ENCODE peak calls at places on chromosomes 2 and 18, in six cellular contexts. S is tibial nerve; E is heart left ventricle; M is left ventricle myocardium inferior; F is effector memory CD4-positive, alpha-beta T cell; I is endodermal cell. U is an unnamed sample.

GRCh38 chr2:203740741-203741363 is 34.4 kb downstream of the CD28 start:
- DNase-seq in E (no peak), S (no peak), I (no peak), F (no peak), M (no peak), U (peak; percentile 88)

GRCh38 chr2:104690255-104690999 is 163.5 kb upstream of the POU3F3 start:
- DNase-seq in S (no peak), F (no peak), I (no peak), E (no peak), M (no peak), U (no peak)

GRCh38 chr2:150487537-150488429 is at the start of gene RND3:
- DNase-seq in S (peak; percentile 98), F (no peak), M (peak; percentile 95), E (peak; percentile 96), I (peak; percentile 98), U (no peak)

GRCh38 chr2:100018794-100019193 is 123.6 kb downstream of the AFF3 start:
- DNase-seq in E (no peak), I (no peak), M (no peak), S (no peak), F (no peak), U (no peak)

GRCh38 chr2:179524940-179525339 is 260.3 kb upstream of the SESTD1 start:
- DNase-seq in E (no peak), M (no peak), S (no peak), I (no peak), F (no peak), U (no peak)

GRCh38 chr2:110679337-110679707 is 1.5 kb upstream of the BUB1 start:
- DNase-seq in S (peak; percentile 29), E (no peak), I (no peak), M (no peak), F (no peak), U (no peak)

GRCh38 chr2:19574788-19575260 is 216.4 kb upstream of the OSR1 start:
- DNase-seq in M (peak; percentile 57), F (no peak), E (peak; percentile 46), S (peak; percentile 67), I (no peak), U (no peak)

GRCh38 chr2:230054079-230054478 is 14.6 kb downstream of the SLC16A14 start:
- DNase-seq in M (no peak), I (no peak), F (no peak), S (no peak), E (no peak), U (no peak)

GRCh38 chr18:35387367-35387685 is 10.2 kb upstream of the ZNF396 start:
- DNase-seq in I (no peak), E (no peak), S (no peak), F (no peak), M (no peak), U (no peak)

GRCh38 chr2:237879058-237879430 is 19.6 kb downstream of the RAMP1 start:
- DNase-seq in I (peak; percentile 16), E (no peak), S (no peak), M (no peak), F (no peak), U (no peak)

GRCh38 chr2:152525277-152525838 is 190.4 kb downstream of the FMNL2 start:
- DNase-seq in M (no peak), E (peak; percentile 26), S (no peak), I (no peak), F (no peak), U (no peak)

GRCh38 chr2:190320696-190321095 is 1.1 kb upstream of the HIBCH start:
- DNase-seq in E (no peak), S (no peak), I (no peak), F (no peak), M (no peak), U (no peak)

GRCh38 chr2:39723946-39724827 is 54.9 kb downstream of the THUMPD2 start:
- DNase-seq in F (no peak), M (no peak), S (no peak), I (no peak), E (no peak), U (no peak)

GRCh38 chr2:230944804-230945372 is 19.8 kb upstream of the GPR55 start:
- DNase-seq in F (no peak), E (no peak), S (no peak), I (peak; percentile 64), M (no peak), U (no peak)

DNA sequence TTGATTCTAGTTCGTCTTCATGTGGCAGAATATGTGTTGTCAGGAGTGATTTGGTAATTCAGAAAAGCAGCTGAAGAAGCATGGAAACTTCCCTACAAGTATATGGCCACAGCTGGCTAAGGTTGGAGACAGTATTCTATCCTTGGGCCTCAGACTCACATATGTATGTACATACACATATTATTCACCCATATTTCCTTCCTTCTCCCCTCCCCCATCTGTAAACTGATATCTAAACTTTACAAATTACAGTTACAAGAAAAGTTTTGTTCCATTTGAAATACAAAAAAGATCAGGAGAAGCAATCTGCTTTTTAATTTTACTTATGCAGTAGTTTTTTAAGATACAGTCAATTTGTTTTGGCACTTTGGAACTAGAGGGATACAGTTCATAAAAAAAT is 3.1 kb downstream of the SP3 start:
- DNase-seq in M (no peak), E (no peak), F (no peak), I (no peak), S (no peak), U (no peak)
- H3K4me1 ChIP-seq in M (peaks cover 85% of the 10 kb centered on the region), E (peaks cover 12% of the 10 kb centered on the region), F (peaks cover 16% of the 10 kb centered on the region), I (peaks cover 5% of the 10 kb centered on the region), S (peaks cover 41% of the 10 kb centered on the region), U (peaks cover 41% of the 10 kb centered on the region)

GRCh38 chr2:98696167-98696566 is 34.8 kb downstream of the MGAT4A start:
- DNase-seq in E (no peak), I (no peak), F (no peak), M (no peak), S (no peak), U (no peak)
- H3K27ac ChIP-seq in E (no peak overlapping the region), I (no peak overlapping the region), F (no peak overlapping the region), M (no peak overlapping the region), S (no peak overlapping the region), U (no peak overlapping the region)

GRCh38 chr2:96148410-96149217 is 3.4 kb upstream of the DUSP2 start:
- DNase-seq in E (peak; percentile 72), F (peak; percentile 97), S (peak; percentile 44), I (peak; percentile 95), M (peak; percentile 40), U (peak; percentile 98)
- H3K4me1 ChIP-seq in E (peaks cover 18% of the 10 kb centered on the region), F (peaks cover 52% of the 10 kb centered on the region), S (peaks cover 3% of the 10 kb centered on the region), I (no peaks in the 10 kb centered on the region), M (peaks cover 46% of the 10 kb centered on the region), U (peaks cover 44% of the 10 kb centered on the region)

GRCh38 chr2:171069286-171069956 is 91.3 kb downstream of the TLK1 start:
- DNase-seq in S (no peak), M (no peak), E (no peak), F (no peak), I (no peak), U (no peak)

GRCh38 chr2:171072164-171072563 is 88.5 kb downstream of the TLK1 start:
- DNase-seq in M (no peak), I (no peak), F (no peak), S (no peak), E (no peak), U (no peak)
- H3K27ac ChIP-seq in M (no peak overlapping the region), I (no peak overlapping the region), F (no peak overlapping the region), S (no peak overlapping the region), E (no peak overlapping the region), U (no peak overlapping the region)

GRCh38 chr2:216572582-216573578 is 60.3 kb upstream of the IGFBP2 start:
- DNase-seq in I (no peak), E (peak; percentile 92), S (peak; percentile 60), M (peak; percentile 88), F (no peak), U (no peak)

GRCh38 chr2:216574046-216574445 is 59.2 kb upstream of the IGFBP2 start:
- DNase-seq in E (no peak), S (no peak), I (no peak), F (no peak), M (no peak), U (no peak)

GRCh38 chr2:216576611-216577010 is 56.6 kb upstream of the IGFBP2 start:
- DNase-seq in F (no peak), I (no peak), E (no peak), M (no peak), S (no peak), U (no peak)

GRCh38 chr2:216575465-216575864 is 57.8 kb upstream of the IGFBP2 start:
- DNase-seq in F (no peak), M (no peak), I (no peak), E (no peak), S (no peak), U (no peak)

DNA sequence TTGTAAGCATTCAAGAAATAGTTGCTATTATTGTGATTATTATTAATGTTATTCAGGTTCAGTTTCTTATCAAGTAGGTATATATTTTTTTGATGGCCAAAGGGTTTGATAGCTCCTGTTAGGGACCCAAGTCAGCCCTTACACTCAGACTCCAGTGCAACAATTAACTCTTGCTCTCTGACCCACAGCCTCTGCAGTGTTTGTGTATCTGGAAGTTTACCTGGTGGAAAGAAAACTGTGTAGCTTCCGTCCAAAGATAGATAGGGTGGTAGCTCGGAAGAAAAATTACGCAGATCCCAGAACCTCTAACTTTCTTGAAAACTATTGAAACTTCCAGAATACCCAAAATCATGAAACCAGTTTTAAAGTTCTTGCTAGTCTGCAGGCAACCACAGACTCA is 58.6 kb upstream of the IGFBP2 start:
- DNase-seq in S (no peak), E (no peak), M (no peak), F (no peak), I (no peak), U (no peak)
- H3K4me1 ChIP-seq in S (no peaks in the 10 kb centered on the region), E (peaks cover 13% of the 10 kb centered on the region), M (peaks cover 36% of the 10 kb centered on the region), F (no peaks in the 10 kb centered on the region), I (no peaks in the 10 kb centered on the region), U (no peaks in the 10 kb centered on the region)

GRCh38 chr2:205752924-205753323 is 70.6 kb downstream of the NRP2 start:
- DNase-seq in E (no peak), F (no peak), M (no peak), I (no peak), S (no peak), U (no peak)
- H3K27ac ChIP-seq in E (no peak overlapping the region), F (no peak overlapping the region), M (no peak overlapping the region), I (no peak overlapping the region), S (no peak overlapping the region), U (no peak overlapping the region)